ENCODE peak calls at places on chromosomes 5 and 9, in seven cellular contexts. F is occipital lobe; X is NCI-H2171 treated with DMSO at 0.1 percent for 48 hours; Z is AG04450; Y is naive thymus-derived CD8-positive, alpha-beta T cell; I is kidney epithelial cell; S is stimulated activated CD8-positive, alpha-beta memory T cell treated with anti-CD3 and anti-CD28 coated beads, Interleukin-15, amount 100 ng/mL, for 1 hour. G is an unnamed sample.

GRCh38 chr9:122190597-122191381 is 31.1 kb downstream of the MORN5 start:
- DNase-seq in F (no peak), I (no peak), Z (no peak), S (no peak), X (no peak), Y (no peak), G (no peak)

GRCh38 chr9:90175865-90176264 is 466.8 kb downstream of the DIRAS2 start:
- DNase-seq in Y (no peak), X (no peak), S (no peak), F (no peak), I (no peak), Z (no peak), G (no peak)

GRCh38 chr9:34492051-34492450 is 30.7 kb downstream of the ENHO start:
- DNase-seq in X (no peak), F (no peak), I (no peak), Z (no peak), S (no peak), Y (no peak), G (no peak)

GRCh38 chr5:175015028-175015427 is 290.6 kb downstream of the MSX2 start:
- DNase-seq in Y (no peak), X (no peak), Z (no peak), F (no peak), I (no peak), S (no peak), G (no peak)

GRCh38 chr5:179668404-179668803 is 12.4 kb downstream of the CBY3 start:
- DNase-seq in Z (no peak), X (no peak), F (no peak), Y (peak; percentile 34), S (no peak), I (no peak), G (no peak)

GRCh38 chr5:134492568-134492967 is 32.9 kb upstream of the JADE2 start:
- DNase-seq in I (no peak), X (no peak), F (no peak), Y (no peak), Z (no peak), S (no peak), G (no peak)

GRCh38 chr5:138969323-138970013 is 94.3 kb upstream of the LRRTM2 start:
- DNase-seq in S (no peak), I (no peak), Y (no peak), Z (no peak), X (peak; percentile 40), F (no peak), G (no peak)

GRCh38 chr5:78008356-78008967 is 232.3 kb upstream of the TBCA start:
- DNase-seq in Y (no peak), S (no peak), F (no peak), I (peak; percentile 12), Z (no peak), X (peak; percentile 6), G (no peak)

GRCh38 chr9:3845549-3845948 is 319.7 kb upstream of the RFX3 start:
- DNase-seq in X (no peak), F (no peak), Z (no peak), I (no peak), Y (no peak), S (no peak), G (no peak)

GRCh38 chr5:132268698-132269551 is 11.4 kb downstream of the PDLIM4 start:
- DNase-seq in Y (no peak), S (no peak), X (no peak), Z (no peak), F (no peak), I (no peak), G (no peak)

GRCh38 chr5:127229185-127229889 is 61.3 kb upstream of the MEGF10 start:
- DNase-seq in X (peak; percentile 43), I (no peak), S (peak; percentile 5), F (peak; percentile 19), Z (no peak), Y (peak; percentile 68), G (peak; percentile 36)

GRCh38 chr9:133677126-133678010 is 41.2 kb downstream of the DBH start:
- DNase-seq in Y (peak; percentile 80), I (no peak), X (no peak), F (no peak), S (no peak), Z (no peak), G (no peak)

GRCh38 chr9:133600747-133601146 is 8.4 kb downstream of the FAM163B start:
- DNase-seq in Y (no peak), Z (no peak), X (no peak), F (no peak), I (no peak), S (no peak), G (no peak)

GRCh38 chr5:37776826-37777225 is 63.0 kb downstream of the GDNF start:
- DNase-seq in I (no peak), F (no peak), X (no peak), Z (no peak), S (no peak), Y (no peak), G (no peak)

GRCh38 chr5:61817472-61818326 is 485.6 kb downstream of the ZSWIM6 start:
- DNase-seq in I (peak; percentile 12), X (peak; percentile 38), S (no peak), Z (peak; percentile 11), F (peak; percentile 31), Y (no peak), G (no peak)

GRCh38 chr5:61162832-61163567 is 732 bp upstream of the SMIM15 start:
- DNase-seq in X (peak; percentile 45), I (peak; percentile 9), S (no peak), F (no peak), Z (no peak), Y (no peak), G (no peak)

GRCh38 chr5:173420108-173420507 is 91.9 kb upstream of the STC2 start:
- DNase-seq in S (no peak), I (no peak), X (no peak), F (no peak), Z (no peak), Y (no peak), G (no peak)

GRCh38 chr5:81247441-81247972 is 14.4 kb downstream of the CKMT2 start:
- DNase-seq in X (no peak), I (peak; percentile 29), F (no peak), S (no peak), Z (peak; percentile 13), Y (no peak), G (no peak)

GRCh38 chr9:126745574-126746411 is 59.0 kb upstream of the ZBTB43 start:
- DNase-seq in Y (no peak), F (no peak), X (no peak), Z (no peak), S (no peak), I (no peak), G (no peak)

GRCh38 chr5:59107692-59108091 is 524.8 kb downstream of the RAB3C start:
- DNase-seq in F (no peak), Y (no peak), I (no peak), S (no peak), X (no peak), Z (no peak), G (no peak)

GRCh38 chr9:86809968-86810367 is 137.3 kb downstream of the GAS1 start:
- DNase-seq in Y (no peak), Z (no peak), F (no peak), I (no peak), X (no peak), S (no peak), G (no peak)

GRCh38 chr5:174501461-174502069 is 222.8 kb upstream of the MSX2 start:
- DNase-seq in I (no peak), S (no peak), X (no peak), Z (no peak), F (no peak), Y (no peak), G (no peak)

G was measured in uterus.